ENCODE peak calls at places on chromosomes 5 and 9, in ten cellular contexts. J is stimulated activated effector memory CD8-positive, alpha-beta T cell treated with anti-CD3 and anti-CD28 coated beads, Interleukin-12 subunit alpha, Interleukin-12 subunit beta, amount 100 ng/mL, for 72 hours; D is left kidney; O is A549; F is AG04449; S is NCI-H510A treated with DMSO at 0.1 percent for 48 hours; I is T-helper 22 cell; M is fibroblast of pulmonary artery; Y is cardiac muscle cell; V is body of pancreas. Z is an unnamed sample.

GRCh38 chr5:126961702-126962101 is 68.7 kb downstream of the MARCHF3 start:
- DNase-seq in F (no peak), V (no peak), J (no peak), Y (no peak), S (peak), D (no peak), O (no peak), I (no peak), M (peak), Z (no peak)

GRCh38 chr5:53419247-53419646 is 61.2 kb upstream of the FST start:
- DNase-seq in O (no peak), M (peak), D (no peak), S (no peak), J (no peak), Y (no peak), V (no peak), F (no peak), I (no peak), Z (peak)

GRCh38 chr5:5025774-5026406 is 114.2 kb upstream of the ADAMTS16 start:
- DNase-seq in F (no peak), J (no peak), M (no peak), Y (no peak), I (no peak), O (no peak), S (peak), V (no peak), D (no peak), Z (no peak)

GRCh38 chr5:107472620-107473064 is 198.1 kb downstream of the EFNA5 start:
- DNase-seq in D (peak), V (no peak), J (no peak), S (peak), Y (no peak), M (no peak), I (no peak), O (no peak), F (no peak), Z (no peak)

GRCh38 chr5:137621861-137622823 is 113.7 kb downstream of the KLHL3 start:
- DNase-seq in V (peak), O (no peak), M (peak), D (no peak), J (no peak), Y (no peak), S (no peak), I (no peak), F (no peak), Z (peak)

GRCh38 chr9:126756876-126757415 is 47.9 kb upstream of the ZBTB43 start:
- DNase-seq in I (no peak), F (no peak), O (no peak), M (no peak), V (no peak), J (no peak), S (no peak), D (no peak), Y (no peak), Z (no peak)

GRCh38 chr5:178194026-178194425 is 6.9 kb upstream of the GMCL2 start:
- DNase-seq in Y (no peak), J (no peak), I (no peak), S (no peak), D (no peak), F (no peak), M (no peak), O (no peak), V (no peak), Z (no peak)

GRCh38 chr9:120436937-120437592 is 142.9 kb downstream of the CDK5RAP2 start:
- DNase-seq in J (no peak), V (peak), F (no peak), M (peak), Y (no peak), O (no peak), I (no peak), D (no peak), S (no peak), Z (no peak)

GRCh38 chr5:139642891-139643871 is 5.0 kb upstream of the CXXC5 start:
- DNase-seq in Y (no peak), I (no peak), S (no peak), O (no peak), D (peak), M (no peak), F (no peak), V (peak), J (no peak), Z (no peak)

GRCh38 chr9:72656021-72656420 is 134.6 kb downstream of the TMC1 start:
- DNase-seq in S (no peak), J (no peak), F (no peak), I (no peak), Y (no peak), M (no peak), O (no peak), V (no peak), D (no peak), Z (no peak)

GRCh38 chr9:38235244-38235643 is 157.3 kb upstream of the ALDH1B1 start:
- DNase-seq in D (no peak), M (no peak), J (no peak), I (no peak), O (no peak), Y (peak), F (no peak), S (no peak), V (no peak), Z (no peak)

GRCh38 chr5:43676083-43676840 is 73.3 kb downstream of the NNT start:
- DNase-seq in D (no peak), S (no peak), Y (no peak), M (peak), O (no peak), I (no peak), J (no peak), F (no peak), V (no peak), Z (no peak)

GRCh38 chr9:69820955-69821788 is 555 bp downstream of the CFAP95 start:
- DNase-seq in D (no peak), J (no peak), S (no peak), I (no peak), V (no peak), F (no peak), Y (no peak), O (no peak), M (no peak), Z (no peak)

GRCh38 chr5:102946414-102946813 is 173.5 kb downstream of the GIN1 start:
- DNase-seq in D (no peak), F (no peak), Y (no peak), J (no peak), O (no peak), S (no peak), M (no peak), V (no peak), I (no peak), Z (no peak)

GRCh38 chr9:95778957-95779356 is 96.5 kb upstream of the ERCC6L2 start:
- DNase-seq in V (peak), F (no peak), O (no peak), Y (no peak), I (no peak), D (no peak), J (no peak), M (peak), S (no peak), Z (no peak)

GRCh38 chr9:105445203-105445881 is 2.5 kb upstream of the FSD1L start:
- DNase-seq in F (no peak), S (no peak), M (no peak), J (no peak), D (no peak), V (no peak), O (no peak), I (no peak), Y (no peak), Z (no peak)

GRCh38 chr5:691817-692529 is 1.2 kb downstream of the TPPP start:
- DNase-seq in I (no peak), S (no peak), Y (no peak), M (no peak), V (no peak), O (no peak), D (no peak), F (no peak), J (no peak), Z (no peak)

GRCh38 chr5:14208071-14209021 is 65.2 kb downstream of the TRIO start:
- DNase-seq in M (peak), S (peak), F (no peak), V (no peak), J (no peak), D (no peak), I (no peak), O (no peak), Y (no peak), Z (peak)

GRCh38 chr5:58794875-58795274 is 212.0 kb downstream of the RAB3C start:
- DNase-seq in V (no peak), I (no peak), F (no peak), M (no peak), J (no peak), D (no peak), O (no peak), Y (no peak), S (no peak), Z (no peak)

GRCh38 chr5:58114324-58114723 is 345.6 kb downstream of the PLK2 start:
- DNase-seq in D (no peak), S (no peak), F (no peak), M (peak), O (no peak), Y (no peak), I (no peak), J (no peak), V (no peak), Z (no peak)

GRCh38 chr5:157232706-157233105 is 33.2 kb upstream of the CYFIP2 start:
- DNase-seq in V (no peak), S (no peak), F (no peak), Y (no peak), O (no peak), M (no peak), I (no peak), J (no peak), D (no peak), Z (no peak)

GRCh38 chr9:98603821-98604383 is 104.8 kb downstream of the GABBR2 start:
- DNase-seq in S (no peak), O (no peak), Y (no peak), V (no peak), I (no peak), M (peak), D (no peak), J (no peak), F (no peak), Z (no peak)